ENCODE peak calls at places on chromosome 22, in nine cellular contexts. R is GM06990, B is body of pancreas, L is heart right ventricle, F is AG09309, W is OCI-LY7, Q is bronchial epithelial cell, N is hepatocyte, C is choroid plexus epithelial cell. E is an unnamed sample.

GRCh38 chr22:32780726-32781310 is 20.7 kb upstream of the TIMP3 start:
- DNase-seq in R (no peak), B (no peak), L (no peak), F (no peak), W (no peak), Q (no peak), N (no peak), C (no peak), E (no peak)

GRCh38 chr22:41816241-41816640 is 15.8 kb downstream of the CCDC134 start:
- DNase-seq in R (no peak), B (no peak), L (no peak), F (no peak), W (no peak), Q (no peak), N (no peak), C (no peak), E (no peak)

GRCh38 chr22:25176175-25176574 is 23.5 kb upstream of the CRYBB3 start:
- DNase-seq in R (no peak), B (no peak), L (no peak), F (no peak), W (no peak), Q (peak; percentile 96), N (no peak), C (no peak), E (no peak)

GRCh38 chr22:47259990-47260389 is 497.5 kb downstream of the TBC1D22A start:
- DNase-seq in R (no peak), B (no peak), L (no peak), F (no peak), W (peak; percentile 2), Q (no peak), N (no peak), C (no peak), E (no peak)

GRCh38 chr22:34800265-34800664 is 265.7 kb upstream of the ISX start:
- DNase-seq in R (no peak), B (peak; percentile 49), L (peak; percentile 24), F (no peak), W (no peak), Q (no peak), N (peak; percentile 57), C (peak; percentile 35), E (no peak)

GRCh38 chr22:41234815-41235687 is 5.7 kb downstream of the CHADL start:
- DNase-seq in R (no peak), B (no peak), L (no peak), F (no peak), W (no peak), Q (no peak), N (no peak), C (no peak), E (no peak)

GRCh38 chr22:23542933-23543332 is 37.2 kb downstream of the IGLL1 start:
- DNase-seq in R (no peak), B (no peak), L (no peak), F (no peak), W (no peak), Q (peak; percentile 29), N (no peak), C (peak; percentile 48), E (no peak)

GRCh38 chr22:41891407-41891806 is 23.5 kb downstream of the SHISA8 start:
- DNase-seq in R (no peak), B (no peak), L (no peak), F (no peak), W (no peak), Q (no peak), N (no peak), C (no peak), E (no peak)

GRCh38 chr22:21650823-21651520 is 8.9 kb downstream of the SDF2L1 start:
- DNase-seq in R (no peak), B (no peak), L (no peak), F (no peak), W (no peak), Q (no peak), N (peak; percentile 5), C (no peak), E (no peak)

DNA sequence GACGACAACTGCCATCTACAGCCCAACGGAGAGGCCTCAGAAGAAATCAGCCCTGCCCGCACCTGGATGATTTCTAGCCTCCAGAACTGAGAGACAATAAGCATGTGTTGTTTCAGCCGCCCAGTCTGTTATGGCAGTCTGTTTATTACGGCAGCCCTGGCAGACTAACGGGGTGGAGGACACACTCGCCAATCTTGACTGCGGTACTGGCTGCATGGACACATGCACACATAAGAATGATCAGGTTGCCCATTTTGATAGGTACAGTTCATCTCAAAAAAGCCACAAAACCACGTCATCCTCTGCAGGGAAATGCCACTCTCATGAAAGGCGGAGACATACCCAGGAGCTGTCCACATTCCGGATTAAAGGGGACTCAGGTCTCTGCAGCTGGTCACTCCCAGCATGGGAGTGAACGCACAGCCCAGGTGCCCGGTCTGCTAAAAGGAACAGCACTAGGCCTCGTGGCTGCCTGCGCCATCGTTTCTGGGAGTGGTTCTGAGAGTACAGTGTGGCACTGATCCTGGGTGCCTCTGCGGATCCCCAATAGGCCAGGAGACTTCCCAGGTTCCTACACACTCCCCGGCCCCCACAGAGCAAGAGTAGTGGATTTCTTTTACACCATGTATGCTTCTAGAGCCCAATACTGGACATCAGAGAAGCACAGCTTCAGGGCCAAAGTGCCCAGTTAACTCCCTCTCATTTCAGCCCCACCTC is 11.8 kb upstream of the COMT start:
- DNase-seq in R (no peak), B (no peak), L (no peak), F (no peak), W (no peak), Q (no peak), N (no peak), C (no peak), E (no peak)
- TF ChIP-seq CTCF in R (no peak), B (no peak), L (no peak), F (no peak), W (no peak), Q (no peak), N (no peak), C (no peak), E (no peak)

DNA sequence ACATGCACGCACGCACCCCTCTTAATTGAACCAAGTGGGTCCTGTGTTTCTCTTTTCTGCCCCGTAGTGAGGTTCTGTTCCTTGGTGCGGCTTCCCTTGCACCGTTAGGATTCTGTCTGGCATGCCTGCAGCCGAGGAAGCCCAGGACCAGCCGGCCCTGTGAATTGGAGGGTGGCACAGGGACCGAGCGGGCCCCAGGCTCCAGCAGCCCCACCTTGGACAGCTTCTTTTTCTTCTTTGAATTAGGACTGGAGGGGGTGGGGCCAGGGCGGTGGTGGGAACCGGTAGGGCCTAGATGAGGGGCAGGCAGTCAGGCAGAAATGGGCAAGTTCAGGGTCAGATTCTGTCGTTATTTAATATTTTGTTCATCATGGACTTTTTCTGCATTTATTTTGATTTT is 94.7 kb downstream of the MPPED1 start:
- DNase-seq in R (no peak), B (no peak), L (no peak), F (no peak), W (no peak), Q (no peak), N (no peak), C (no peak), E (no peak)
- TF ChIP-seq CTCF in R (no peak), B (no peak), L (no peak), F (no peak), W (no peak), Q (no peak), N (no peak), C (no peak), E (no peak)

GRCh38 chr22:50548046-50548912 is 2.6 kb downstream of the KLHDC7B start:
- DNase-seq in R (peak; percentile 47), B (peak; percentile 45), L (no peak), F (no peak), W (peak; percentile 41), Q (no peak), N (no peak), C (no peak), E (no peak)
- TF ChIP-seq CTCF in R (peak; percentile 21), B (no peak), L (no peak), F (no peak), W (peak; percentile 35), Q (no peak), N (no peak), C (no peak), E (no peak)

GRCh38 chr22:31104869-31105268 is 2.5 kb downstream of the SELENOM start:
- DNase-seq in R (no peak), B (no peak), L (peak; percentile 15), F (no peak), W (no peak), Q (no peak), N (peak; percentile 56), C (no peak), E (no peak)

GRCh38 chr22:31105282-31105929 is 2.0 kb downstream of the SELENOM start:
- DNase-seq in R (no peak), B (no peak), L (peak; percentile 7), F (no peak), W (no peak), Q (no peak), N (no peak), C (no peak), E (no peak)

GRCh38 chr22:31103111-31103510 is 4.3 kb downstream of the SELENOM start:
- DNase-seq in R (no peak), B (no peak), L (no peak), F (no peak), W (no peak), Q (no peak), N (no peak), C (no peak), E (no peak)

GRCh38 chr22:31102441-31103081 is 4.8 kb downstream of the SELENOM start:
- DNase-seq in R (no peak), B (peak; percentile 59), L (peak; percentile 47), F (peak; percentile 89), W (no peak), Q (peak; percentile 67), N (peak; percentile 94), C (peak; percentile 96), E (peak; percentile 45)

DNA sequence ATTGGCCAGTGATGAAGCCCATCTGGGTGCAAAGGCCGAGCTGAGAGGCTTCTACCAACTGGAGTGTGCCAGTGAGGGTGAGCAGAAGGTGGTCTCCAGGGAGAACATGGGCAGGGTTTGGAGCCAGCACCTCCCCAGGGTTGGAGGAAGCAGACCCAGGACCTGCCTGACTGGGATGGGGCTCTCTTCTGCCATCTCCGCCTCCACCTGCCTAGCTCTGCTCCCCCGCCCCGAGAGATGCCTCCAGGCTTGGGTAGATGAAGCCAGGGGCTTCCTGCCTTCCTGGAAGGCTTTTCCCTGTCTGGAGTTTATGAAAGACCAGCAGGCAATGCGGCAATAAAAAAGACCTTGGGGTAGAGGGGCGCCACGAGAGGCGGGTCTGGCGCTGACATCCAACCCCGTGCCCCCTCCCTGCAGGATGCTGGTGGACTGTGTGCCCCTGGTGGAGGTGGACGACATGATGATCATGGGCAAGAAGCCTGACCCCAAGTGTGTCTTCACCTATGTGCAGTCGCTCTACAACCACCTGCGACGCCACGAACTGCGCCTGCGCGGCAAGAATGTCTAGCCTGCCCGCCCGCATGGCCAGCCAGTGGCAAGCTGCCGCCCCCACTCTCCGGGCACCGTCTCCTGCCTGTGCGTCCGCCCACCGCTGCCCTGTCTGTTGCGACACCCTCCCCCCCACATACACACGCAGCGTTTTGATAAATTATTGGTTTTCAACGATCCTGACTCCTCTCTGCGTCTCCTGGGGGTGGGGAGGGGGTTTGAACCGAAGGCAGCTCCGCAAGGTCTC is 3.3 kb downstream of the SELENOM start:
- DNase-seq in R (no peak), B (no peak), L (peak; percentile 12), F (no peak), W (no peak), Q (no peak), N (no peak), C (no peak), E (no peak)
- TF ChIP-seq CTCF in R (no peak), B (no peak), L (no peak), F (no peak), W (no peak), Q (no peak), N (no peak), C (no peak), E (no peak)

E was measured in Calu3.